ENCODE peak calls at places on chromosome 10, in nine cellular contexts. D is transverse colon, U is sigmoid colon, C is vagina, R is spleen, J is breast epithelium, T is HCT116, V is prostate gland, O is SK-N-SH. P is an unnamed sample.
A peak's percentile ranks its signal among the peaks of the same experiment; 100 is the strongest.

GRCh38 chr10:82622478-82622877 is 747.5 kb downstream of the NRG3 start:
- DNase-seq in T (no peak), C (no peak), U (no peak), J (no peak), D (no peak), R (no peak), O (no peak), V (no peak), P (no peak)

GRCh38 chr10:44567471-44567870 is 182.6 kb upstream of the CXCL12 start:
- DNase-seq in O (no peak), J (no peak), T (no peak), V (no peak), C (no peak), U (no peak), R (no peak), D (no peak), P (no peak)

GRCh38 chr10:43340619-43341018 is 30.8 kb upstream of the FXYD4 start:
- DNase-seq in O (no peak), C (no peak), J (peak; percentile 76), T (peak; percentile 65), U (no peak), R (no peak), V (peak; percentile 56), D (no peak), P (peak; percentile 61)

GRCh38 chr10:75288140-75288711 is 52.5 kb upstream of the COMTD1 start:
- DNase-seq in R (no peak), V (no peak), J (no peak), T (no peak), C (peak; percentile 67), U (no peak), D (no peak), O (no peak), P (no peak)

GRCh38 chr10:111034598-111035310 is 42.1 kb upstream of the ADRA2A start:
- DNase-seq in J (no peak), D (no peak), O (no peak), C (no peak), R (no peak), V (no peak), T (no peak), U (no peak), P (no peak)

GRCh38 chr10:50224330-50224952 is 26.9 kb downstream of the ASAH2 start:
- DNase-seq in O (peak; percentile 28), J (no peak), V (peak; percentile 25), C (no peak), R (no peak), D (peak; percentile 13), U (no peak), T (peak; percentile 65), P (peak; percentile 37)

GRCh38 chr10:6162589-6163356 is 40.0 kb upstream of the PFKFB3 start:
- DNase-seq in J (no peak), O (no peak), D (peak; percentile 39), R (no peak), U (no peak), C (no peak), T (no peak), V (no peak), P (no peak)

GRCh38 chr10:119981826-119982225 is 89.3 kb downstream of the SEC23IP start:
- DNase-seq in V (no peak), C (no peak), J (no peak), D (no peak), T (no peak), O (no peak), R (no peak), U (no peak), P (no peak)

GRCh38 chr10:15542817-15543216 is 171.7 kb upstream of the FAM171A1 start:
- DNase-seq in J (no peak), R (no peak), C (no peak), D (no peak), V (no peak), O (no peak), T (no peak), U (no peak), P (no peak)

GRCh38 chr10:8037941-8038894 is 16.3 kb upstream of the GATA3 start:
- DNase-seq in J (no peak), D (no peak), V (no peak), O (no peak), T (no peak), U (no peak), C (no peak), R (no peak), P (no peak)

GRCh38 chr10:110708776-110709443 is 64.8 kb downstream of the RBM20 start:
- DNase-seq in C (no peak), R (no peak), O (no peak), V (no peak), U (no peak), T (no peak), J (no peak), D (no peak), P (no peak)

GRCh38 chr10:114768394-114768786 is 53.2 kb upstream of the FHIP2A start:
- DNase-seq in T (no peak), V (no peak), D (peak; percentile 22), U (no peak), R (no peak), O (no peak), J (no peak), C (no peak), P (no peak)

GRCh38 chr10:23106508-23106907 is 11.1 kb downstream of the MSRB2 start:
- DNase-seq in V (no peak), R (no peak), D (no peak), T (no peak), U (no peak), C (no peak), J (no peak), O (no peak), P (no peak)

GRCh38 chr10:34299105-34299611 is 515.9 kb downstream of the PARD3 start:
- DNase-seq in R (no peak), U (no peak), C (no peak), O (no peak), V (no peak), T (no peak), D (no peak), J (no peak), P (no peak)

GRCh38 chr10:132914732-132915131 is 27.6 kb downstream of the CFAP46 start:
- DNase-seq in R (peak; percentile 51), D (peak; percentile 1), J (no peak), T (no peak), U (peak; percentile 28), O (no peak), C (no peak), V (no peak), P (no peak)

GRCh38 chr10:132915411-132915810 is 27.0 kb downstream of the CFAP46 start:
- DNase-seq in O (no peak), T (no peak), U (peak; percentile 49), J (no peak), R (peak; percentile 89), D (peak; percentile 5), V (no peak), C (no peak), P (no peak)

GRCh38 chr10:132912685-132913558 is 29.4 kb downstream of the CFAP46 start:
- DNase-seq in C (no peak), R (peak; percentile 63), V (no peak), D (peak; percentile 8), J (no peak), U (peak; percentile 57), O (no peak), T (no peak), P (no peak)

GRCh38 chr10:132912225-132912684 is 30.1 kb downstream of the CFAP46 start:
- DNase-seq in O (no peak), V (no peak), D (no peak), J (no peak), C (no peak), R (no peak), T (no peak), U (no peak), P (no peak)

GRCh38 chr10:132913559-132914115 is 28.7 kb downstream of the CFAP46 start:
- DNase-seq in V (no peak), R (peak; percentile 61), D (peak; percentile 3), T (no peak), O (no peak), J (no peak), C (no peak), U (peak; percentile 36), P (no peak)
- H3K9me3 ChIP-seq in V (no peaks in the 10 kb centered on the region), R (no peaks in the 10 kb centered on the region), D (no peaks in the 10 kb centered on the region), T (no peaks in the 10 kb centered on the region), O (no peaks in the 10 kb centered on the region), J (no peaks in the 10 kb centered on the region), C (no peaks in the 10 kb centered on the region), U (no peaks in the 10 kb centered on the region), P (no peaks in the 10 kb centered on the region)

DNA sequence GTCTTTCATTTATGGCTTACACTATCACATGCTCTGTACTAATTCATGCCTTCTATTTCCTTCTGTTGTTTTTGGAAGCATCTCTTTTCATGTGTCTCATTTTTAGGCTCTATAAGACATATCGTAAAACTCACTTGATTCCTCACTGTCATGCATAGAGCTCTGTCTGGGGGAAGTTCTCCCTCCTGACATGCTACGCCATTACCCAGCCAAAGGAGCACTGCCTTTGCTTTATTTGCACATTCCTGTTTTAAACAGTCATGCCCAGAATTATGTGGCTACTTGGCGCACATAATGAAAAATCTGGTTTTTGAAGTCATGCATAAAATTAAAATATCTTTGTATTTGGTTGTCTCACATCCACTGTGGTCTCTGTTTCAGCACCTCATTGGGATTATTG is 17.6 kb upstream of the AKR1C3 start:
- DNase-seq in D (no peak), T (no peak), C (no peak), O (no peak), V (no peak), J (no peak), U (no peak), R (no peak), P (no peak)
- H3K4me3 ChIP-seq in D (no peak overlapping the region), T (no peak overlapping the region), C (no peak overlapping the region), O (no peak overlapping the region), V (no peak overlapping the region), J (no peak overlapping the region), U (no peak overlapping the region), R (no peak overlapping the region), P (no peak overlapping the region)

DNA sequence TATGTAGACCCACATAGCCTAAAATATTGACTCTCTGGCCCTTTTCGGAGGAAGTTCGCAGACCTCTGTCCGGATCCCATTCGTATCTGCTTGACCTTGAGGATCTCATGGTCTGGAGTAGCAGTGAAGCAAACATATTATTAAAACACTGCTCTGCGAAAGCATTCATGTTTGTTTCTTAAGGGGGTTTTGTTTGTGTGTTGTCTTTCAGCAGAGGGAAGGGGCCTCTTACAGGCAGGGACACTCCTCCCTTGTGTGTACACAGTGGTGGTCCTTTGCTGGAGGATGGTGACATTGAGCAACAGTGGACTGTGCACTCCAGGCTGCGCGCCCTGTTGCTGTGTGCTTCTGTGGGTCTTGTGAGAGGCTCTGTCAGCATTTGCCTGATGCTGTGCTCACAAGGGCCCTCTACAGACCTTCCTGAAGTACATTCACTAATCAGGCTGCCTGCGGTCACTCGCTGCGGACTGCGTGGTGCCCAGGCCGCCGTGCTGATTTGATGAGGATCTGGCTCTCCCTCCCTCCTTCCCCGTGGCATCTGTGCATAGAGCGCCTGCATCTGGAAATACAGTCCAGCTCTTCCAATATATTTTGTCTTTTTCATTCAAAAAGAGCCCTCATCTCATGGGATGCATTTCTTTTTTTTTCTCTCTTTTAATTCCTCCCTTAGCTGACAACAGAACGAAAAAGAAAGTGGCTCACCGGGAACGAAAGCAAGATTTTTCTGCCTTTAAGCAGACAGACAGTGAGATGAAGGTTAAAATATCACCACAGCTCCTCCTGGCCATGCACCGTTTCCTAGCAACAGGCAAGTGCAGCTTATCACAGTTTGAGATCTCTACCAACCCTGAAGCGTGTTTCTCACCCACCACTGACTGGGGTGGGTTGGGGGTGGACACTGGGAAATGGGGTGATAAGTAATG is 135.8 kb downstream of the CNNM2 start:
- DNase-seq in J (peak; percentile 29), D (peak; percentile 51), U (peak; percentile 82), C (peak; percentile 91), V (peak; percentile 43), R (peak; percentile 82), T (no peak), O (peak; percentile 77), P (peak; percentile 50)
- TF ChIP-seq POLR2AphosphoS5 in J (no peak), D (no peak), U (no peak), C (no peak), V (peak; percentile 10), R (no peak), T (no peak), O (no peak), P (no peak)

GRCh38 chr10:3825862-3826351 is 40.9 kb upstream of the KLF6 start:
- DNase-seq in J (no peak), V (no peak), O (no peak), D (no peak), R (no peak), U (peak; percentile 65), C (no peak), T (no peak), P (no peak)
- H3K9me3 ChIP-seq in J (no peaks in the 10 kb centered on the region), V (no peaks in the 10 kb centered on the region), O (no peaks in the 10 kb centered on the region), D (no peaks in the 10 kb centered on the region), R (no peaks in the 10 kb centered on the region), U (no peaks in the 10 kb centered on the region), C (no peaks in the 10 kb centered on the region), T (no peaks in the 10 kb centered on the region), P (no peaks in the 10 kb centered on the region)

P was measured in stomach.